ENCODE peak calls at places on chromosomes 6 and 20, in four cellular contexts. N is HepG2, M is K562, W is H1. R is an unnamed sample.

GRCh38 chr6:79947191-79948173 is at the start of gene ELOVL4:
- DNase-seq in N (no peak), M (no peak), W (peak; percentile 79), R (no peak)

GRCh38 chr6:161422710-161423109 is 148.8 kb upstream of the AGPAT4 start:
- DNase-seq in N (no peak), M (no peak), W (no peak), R (no peak)

GRCh38 chr6:3742426-3743344 is 8.8 kb downstream of the PXDC1 start:
- DNase-seq in N (peak; percentile 78), M (peak; percentile 89), W (peak; percentile 60), R (peak; percentile 48)

GRCh38 chr6:110325197-110325596 is 33.0 kb downstream of the METTL24 start:
- DNase-seq in N (peak; percentile 46), M (no peak), W (no peak), R (no peak)

GRCh38 chr20:6663751-6664388 is 103.6 kb upstream of the BMP2 start:
- DNase-seq in N (no peak), M (no peak), W (no peak), R (no peak)

GRCh38 chr6:161437851-161438250 is 164.0 kb upstream of the AGPAT4 start:
- DNase-seq in N (no peak), M (no peak), W (no peak), R (no peak)

GRCh38 chr6:48423640-48424365 is 312.8 kb upstream of the PTCHD4 start:
- DNase-seq in N (no peak), M (no peak), W (no peak), R (no peak)

GRCh38 chr6:13303668-13304017 is 24.7 kb downstream of the TBC1D7 start:
- DNase-seq in N (no peak), M (peak; percentile 32), W (no peak), R (no peak)

GRCh38 chr6:138378463-138378862 is 758 bp downstream of the SMIM28 start:
- DNase-seq in N (no peak), M (no peak), W (no peak), R (no peak)

GRCh38 chr20:36833275-36834020 is 42.5 kb upstream of the TLDC2 start:
- DNase-seq in N (no peak), M (no peak), W (no peak), R (no peak)

GRCh38 chr6:35469711-35470662 is 1.8 kb downstream of the RPL10A start:
- DNase-seq in N (peak; percentile 44), M (peak; percentile 69), W (no peak), R (no peak)

GRCh38 chr6:3500262-3501001 is 43.6 kb upstream of the SLC22A23 start:
- DNase-seq in N (peak; percentile 42), M (no peak), W (no peak), R (no peak)

GRCh38 chr20:14720251-14720650 is 382.8 kb upstream of the FLRT3 start:
- DNase-seq in N (no peak), M (no peak), W (no peak), R (no peak)

GRCh38 chr6:13918686-13919085 is 6.1 kb upstream of the RNF182 start:
- DNase-seq in N (no peak), M (no peak), W (no peak), R (no peak)

GRCh38 chr6:118288355-118289124 is 259.6 kb upstream of the PLN start:
- DNase-seq in N (no peak), M (no peak), W (no peak), R (no peak)

GRCh38 chr6:127343753-127344659 is 597 bp upstream of the ECHDC1 start:
- DNase-seq in N (peak; percentile 25), M (peak; percentile 49), W (no peak), R (no peak)

GRCh38 chr20:25750765-25751696 is 54.4 kb upstream of the ZNF337 start:
- DNase-seq in N (peak; percentile 70), M (peak; percentile 45), W (no peak), R (no peak)

GRCh38 chr6:80003841-80004198 is 629 bp upstream of the TTK start:
- DNase-seq in N (no peak), M (peak; percentile 6), W (no peak), R (no peak)

GRCh38 chr20:60428651-60429050 is 470.4 kb downstream of the CDH26 start:
- DNase-seq in N (no peak), M (no peak), W (no peak), R (no peak)

GRCh38 chr6:166112580-166112979 is 55.1 kb downstream of the TBXT start:
- DNase-seq in N (peak; percentile 15), M (no peak), W (no peak), R (no peak)

GRCh38 chr6:14026831-14027539 is 90.6 kb upstream of the CD83 start:
- DNase-seq in N (no peak), M (no peak), W (no peak), R (no peak)

GRCh38 chr6:134703206-134703605 is 246.7 kb downstream of the ALDH8A1 start:
- DNase-seq in N (no peak), M (no peak), W (no peak), R (no peak)

GRCh38 chr20:41001497-41001896 is 27.1 kb upstream of the TOP1 start:
- DNase-seq in N (no peak), M (no peak), W (no peak), R (no peak)

GRCh38 chr6:118719351-118720124 is 68.1 kb upstream of the CEP85L start:
- DNase-seq in N (no peak), M (no peak), W (no peak), R (no peak)

GRCh38 chr6:2791124-2792050 is 26.2 kb downstream of the WRNIP1 start:
- DNase-seq in N (peak; percentile 81), M (peak; percentile 88), W (no peak), R (peak; percentile 75)

GRCh38 chr6:75572072-75572471 is 29.6 kb upstream of the SENP6 start:
- DNase-seq in N (no peak), M (no peak), W (no peak), R (no peak)

GRCh38 chr20:35115606-35116005 is 23.0 kb upstream of the TRPC4AP start:
- DNase-seq in N (no peak), M (no peak), W (no peak), R (no peak)

GRCh38 chr20:51042064-51042463 is 19.2 kb upstream of the KCNG1 start:
- DNase-seq in N (no peak), M (no peak), W (no peak), R (no peak)

GRCh38 chr6:47690209-47690608 is 8.2 kb upstream of the ADGRF4 start:
- DNase-seq in N (no peak), M (no peak), W (no peak), R (no peak)

GRCh38 chr6:24909281-24910216 is 26.2 kb downstream of the RIPOR2 start:
- DNase-seq in N (no peak), M (no peak), W (no peak), R (no peak)

GRCh38 chr6:41430875-41431274 is 95.5 kb downstream of the NCR2 start:
- DNase-seq in N (no peak), M (peak; percentile 22), W (no peak), R (peak; percentile 39)

GRCh38 chr20:60013296-60014142 is 55.3 kb downstream of the CDH26 start:
- DNase-seq in N (no peak), M (no peak), W (no peak), R (no peak)

GRCh38 chr6:34836008-34836407 is 44.1 kb downstream of the BLTP3A start:
- DNase-seq in N (no peak), M (no peak), W (no peak), R (no peak)

GRCh38 chr20:58192567-58192966 is 35.9 kb downstream of the ANKRD60 start:
- DNase-seq in N (no peak), M (peak; percentile 30), W (no peak), R (no peak)

GRCh38 chr6:30691208-30691872 is 556 bp upstream of the NRM start:
- DNase-seq in N (no peak), M (peak; percentile 63), W (no peak), R (no peak)

GRCh38 chr20:30815577-30816181 is 441.8 kb upstream of the DEFB115 start:
- DNase-seq in N (no peak), M (no peak), W (no peak), R (no peak)

GRCh38 chr20:10563935-10564492 is 109.8 kb downstream of the JAG1 start:
- DNase-seq in N (no peak), M (no peak), W (no peak), R (no peak)

GRCh38 chr20:10565191-10565921 is 108.4 kb downstream of the JAG1 start:
- DNase-seq in N (peak; percentile 99), M (no peak), W (no peak), R (no peak)

GRCh38 chr20:10562929-10563328 is 110.9 kb downstream of the JAG1 start:
- DNase-seq in N (no peak), M (no peak), W (no peak), R (no peak)

GRCh38 chr20:10568032-10568431 is 105.8 kb downstream of the JAG1 start:
- DNase-seq in N (peak; percentile 54), M (no peak), W (no peak), R (no peak)

GRCh38 chr20:10565922-10566897 is 107.6 kb downstream of the JAG1 start:
- DNase-seq in N (peak; percentile 100), M (no peak), W (no peak), R (no peak)
- TF ChIP-seq FOSL1 in N (peak; percentile 87), M (no peak), W (no peak), R (no peak)

GRCh38 chr6:140174509-140174908 is 800.1 kb upstream of the CITED2 start:
- DNase-seq in N (no peak), M (no peak), W (no peak), R (peak; percentile 8)
- TF ChIP-seq FOSL1 in N (no peak), M (no peak), W (no peak), R (peak; percentile 17)

GRCh38 chr6:113564401-113565161 is 292.6 kb upstream of the MARCKS start:
- DNase-seq in N (peak; percentile 74), M (no peak), W (peak; percentile 77), R (no peak)
- TF ChIP-seq FOSL1 in N (no peak), M (no peak), W (no peak), R (no peak)

DNA sequence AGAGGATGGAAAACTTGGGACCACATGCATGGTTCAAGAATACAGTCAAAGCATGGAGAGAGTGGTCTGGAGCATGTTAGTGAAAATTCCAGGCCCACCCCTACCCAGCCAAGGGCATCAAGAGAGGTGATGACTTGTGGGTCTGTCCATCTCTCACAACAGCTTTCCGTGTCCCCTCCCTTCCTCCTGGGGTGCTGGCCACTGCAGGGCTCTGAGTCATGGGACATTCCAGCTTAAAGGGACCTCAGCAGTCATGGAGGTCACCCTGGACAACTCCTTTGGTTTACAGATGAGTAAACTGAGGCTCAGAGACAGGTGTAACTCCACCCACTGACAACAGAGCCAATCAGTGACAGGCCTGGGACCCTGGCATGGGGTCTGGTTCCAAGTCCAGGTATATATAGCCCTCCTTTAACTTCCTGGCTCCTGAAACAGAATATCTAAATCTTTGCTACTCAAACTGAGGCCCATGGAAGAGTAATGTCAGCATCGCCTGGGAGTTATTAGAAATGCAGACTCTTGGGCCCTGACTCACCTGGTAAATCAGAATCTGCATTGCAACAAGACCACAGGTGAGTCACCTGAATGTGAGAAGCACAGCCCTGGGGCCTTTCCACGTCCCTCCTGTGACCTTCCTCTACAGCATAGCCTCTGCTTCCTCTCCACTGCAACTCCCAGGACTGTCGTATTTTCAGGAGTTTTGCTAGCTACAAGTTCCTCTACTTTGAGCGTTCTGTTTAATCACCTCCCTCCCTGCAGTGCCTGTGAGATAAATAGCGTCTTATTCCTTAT is 170.2 kb downstream of the ZDHHC14 start:
- DNase-seq in N (no peak), M (no peak), W (no peak), R (peak; percentile 22)
- TF ChIP-seq FOSL1 in N (no peak), M (no peak), W (no peak), R (peak; percentile 63)

GRCh38 chr6:162448294-162448693 is 279.3 kb downstream of the PRKN start:
- DNase-seq in N (no peak), M (no peak), W (no peak), R (no peak)
- TF ChIP-seq FOSL1 in N (no peak), M (no peak), W (no peak), R (no peak)

R was measured in HCT116.